ENCODE peak calls at places on chromosomes 6 and 20, in six cellular contexts. B, M, R, P, X and G are unnamed samples.
A peak's percentile ranks its signal among the peaks of the same experiment; 100 is the strongest.

GRCh38 chr20:39103732-39104131 is 141.6 kb downstream of the DHX35 start:
- DNase-seq in R (no peak), B (no peak), M (no peak), X (peak; percentile 29), P (no peak), G (no peak)

GRCh38 chr6:52929321-52930164 is 20.0 kb upstream of the GSTA3 start:
- DNase-seq in M (no peak), B (no peak), P (peak; percentile 30), X (peak; percentile 87), R (peak; percentile 95), G (no peak)

GRCh38 chr6:39961178-39961577 is 26.9 kb upstream of the MOCS1 start:
- DNase-seq in R (peak; percentile 93), B (no peak), P (no peak), M (no peak), X (peak; percentile 72), G (peak; percentile 25)

GRCh38 chr20:43187476-43188233 is 2.1 kb downstream of the PTPRT start:
- DNase-seq in R (peak; percentile 36), P (peak; percentile 6), M (peak; percentile 63), B (peak; percentile 80), X (peak; percentile 77), G (peak; percentile 59)

GRCh38 chr20:63942250-63943006 is 13.8 kb downstream of the UCKL1 start:
- DNase-seq in M (peak; percentile 53), R (peak; percentile 50), B (no peak), X (peak; percentile 12), P (no peak), G (peak; percentile 71)

GRCh38 chr20:18504479-18505060 is 3.2 kb upstream of the SEC23B start:
- DNase-seq in R (no peak), B (no peak), X (peak; percentile 76), M (no peak), P (no peak), G (peak; percentile 50)

GRCh38 chr20:24079661-24080412 is 91.3 kb upstream of the GGTLC1 start:
- DNase-seq in M (no peak), R (peak; percentile 60), P (no peak), B (no peak), X (no peak), G (no peak)

GRCh38 chr6:130611366-130611765 is 215.8 kb upstream of the SMLR1 start:
- DNase-seq in P (no peak), B (no peak), X (no peak), M (no peak), R (no peak), G (no peak)

GRCh38 chr6:53306819-53307347 is 41.9 kb downstream of the ELOVL5 start:
- DNase-seq in B (no peak), P (no peak), R (peak; percentile 93), X (no peak), M (no peak), G (no peak)

GRCh38 chr20:35015863-35016193 is 60.2 kb downstream of the MYH7B start:
- DNase-seq in R (no peak), M (no peak), B (no peak), X (no peak), P (no peak), G (peak; percentile 31)

GRCh38 chr20:58361549-58361948 is 27.5 kb upstream of the VAPB start:
- DNase-seq in R (no peak), B (no peak), X (peak; percentile 38), M (no peak), P (peak; percentile 77), G (no peak)

GRCh38 chr6:115717472-115717871 is 343.2 kb downstream of the FRK start:
- DNase-seq in M (no peak), X (no peak), R (no peak), P (no peak), B (no peak), G (no peak)

GRCh38 chr20:17636523-17637412 is 45.3 kb downstream of the RRBP1 start:
- DNase-seq in B (no peak), M (no peak), P (no peak), X (no peak), R (no peak), G (no peak)

GRCh38 chr6:35258858-35259193 is 709 bp upstream of the ZNF76 start:
- DNase-seq in X (peak; percentile 62), B (peak; percentile 29), M (peak; percentile 52), P (no peak), R (peak; percentile 51), G (no peak)

GRCh38 chr6:89023591-89024441 is 56.7 kb upstream of the PNRC1 start:
- DNase-seq in X (peak; percentile 73), B (no peak), R (peak; percentile 33), M (no peak), P (no peak), G (no peak)

GRCh38 chr6:113695506-113695905 is 161.6 kb upstream of the MARCKS start:
- DNase-seq in B (no peak), M (no peak), R (no peak), X (peak; percentile 95), P (no peak), G (no peak)

GRCh38 chr20:62831361-62831788 is 14.5 kb downstream of the COL9A3 start:
- DNase-seq in R (no peak), P (no peak), B (no peak), X (no peak), M (no peak), G (no peak)

GRCh38 chr20:62831854-62832211 is 15.0 kb downstream of the COL9A3 start:
- DNase-seq in X (no peak), M (no peak), B (no peak), P (no peak), R (no peak), G (peak; percentile 3)

GRCh38 chr20:62830821-62831220 is 14.0 kb downstream of the COL9A3 start:
- DNase-seq in M (no peak), B (no peak), P (no peak), X (no peak), R (no peak), G (no peak)

GRCh38 chr20:62832951-62833391 is 16.1 kb downstream of the COL9A3 start:
- DNase-seq in X (no peak), M (no peak), B (no peak), P (no peak), R (no peak), G (no peak)

DNA sequence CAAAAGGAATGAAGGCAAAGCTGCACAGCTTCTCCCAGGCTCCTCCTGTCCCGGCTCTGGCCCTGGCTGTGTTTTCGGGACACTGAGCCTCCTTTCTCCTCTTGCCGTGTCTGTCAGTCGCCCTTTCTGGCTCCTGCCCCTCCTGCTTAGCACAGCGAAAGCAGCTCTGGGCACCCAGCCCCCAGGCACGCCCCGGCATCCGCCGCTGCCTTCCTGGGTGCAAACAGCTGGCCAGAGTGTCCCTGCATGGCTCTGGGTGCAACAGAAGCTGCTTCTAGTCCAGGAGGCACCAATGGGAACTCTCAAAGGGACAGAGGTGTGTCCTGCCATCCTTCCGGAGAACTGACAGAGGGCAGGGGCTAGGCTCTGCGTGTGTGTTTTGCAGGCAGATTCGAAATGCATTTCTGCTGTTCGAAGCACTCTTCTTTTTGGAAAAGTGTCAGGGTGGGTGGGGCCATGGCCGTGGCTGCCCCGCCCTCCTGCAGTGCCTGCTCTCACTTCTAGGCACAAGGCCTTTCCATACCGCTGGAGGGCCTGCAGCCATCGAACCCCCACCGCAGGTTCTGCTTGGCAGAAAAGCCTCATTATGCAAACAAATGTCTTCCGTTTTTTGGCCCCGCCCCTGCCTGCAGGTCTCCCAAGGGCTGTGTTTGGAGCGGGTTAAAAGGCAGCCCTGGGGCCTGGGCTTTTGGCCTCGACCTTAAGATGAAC is 15.5 kb downstream of the COL9A3 start:
- DNase-seq in P (no peak), R (no peak), M (no peak), X (no peak), B (no peak), G (no peak)
- TF ChIP-seq CTCF in P (no peak), R (no peak), M (no peak), X (no peak), B (no peak), G (no peak)

GRCh38 chr20:47679462-47679861 is 105.8 kb downstream of the SULF2 start:
- DNase-seq in M (no peak), P (no peak), R (no peak), X (no peak), B (no peak), G (no peak)

GRCh38 chr20:47678536-47678935 is 106.7 kb downstream of the SULF2 start:
- DNase-seq in M (no peak), P (no peak), R (no peak), X (no peak), B (no peak), G (no peak)

GRCh38 chr20:47677314-47678129 is 107.8 kb downstream of the SULF2 start:
- DNase-seq in R (peak; percentile 60), B (no peak), M (peak; percentile 74), P (no peak), X (peak; percentile 40), G (no peak)

GRCh38 chr20:47676912-47677311 is 108.4 kb downstream of the SULF2 start:
- DNase-seq in R (no peak), P (no peak), X (no peak), B (no peak), M (no peak), G (no peak)

GRCh38 chr20:47678130-47678453 is 107.2 kb downstream of the SULF2 start:
- DNase-seq in P (no peak), X (no peak), R (no peak), M (no peak), B (no peak), G (no peak)
- TF ChIP-seq CTCF in P (no peak), X (no peak), R (no peak), M (peak; percentile 8), B (no peak), G (no peak)

DNA sequence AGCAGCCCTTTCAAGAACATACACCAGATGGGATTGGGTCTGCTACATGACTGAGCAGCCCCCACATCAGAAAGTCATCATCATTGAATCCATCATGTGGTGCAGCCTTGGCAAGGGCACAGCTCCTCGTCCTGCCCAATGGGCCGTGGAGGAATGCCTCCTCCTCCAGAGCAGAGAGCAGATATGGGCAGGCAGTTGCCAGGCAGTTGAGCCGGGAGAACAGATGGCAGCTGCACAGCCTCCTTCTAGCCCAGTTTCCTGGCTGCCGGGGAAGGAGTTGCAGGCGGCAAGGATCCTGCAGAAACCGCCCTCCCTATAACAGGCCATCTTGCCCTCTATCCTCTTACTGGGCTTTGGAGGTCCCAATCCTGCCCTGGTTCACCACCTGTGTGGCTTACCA is 11.9 kb upstream of the ZFAND3 start:
- DNase-seq in R (peak; percentile 43), B (no peak), M (no peak), X (no peak), P (no peak), G (peak; percentile 67)
- TF ChIP-seq CTCF in R (peak; percentile 47), B (no peak), M (no peak), X (no peak), P (peak; percentile 14), G (peak; percentile 46)

GRCh38 chr6:166957087-166957804 is 896 bp upstream of the RNASET2 start:
- DNase-seq in X (peak; percentile 33), P (no peak), B (peak; percentile 45), M (no peak), R (no peak), G (peak; percentile 66)
- TF ChIP-seq CTCF in X (no peak), P (no peak), B (no peak), M (no peak), R (no peak), G (no peak)

DNA sequence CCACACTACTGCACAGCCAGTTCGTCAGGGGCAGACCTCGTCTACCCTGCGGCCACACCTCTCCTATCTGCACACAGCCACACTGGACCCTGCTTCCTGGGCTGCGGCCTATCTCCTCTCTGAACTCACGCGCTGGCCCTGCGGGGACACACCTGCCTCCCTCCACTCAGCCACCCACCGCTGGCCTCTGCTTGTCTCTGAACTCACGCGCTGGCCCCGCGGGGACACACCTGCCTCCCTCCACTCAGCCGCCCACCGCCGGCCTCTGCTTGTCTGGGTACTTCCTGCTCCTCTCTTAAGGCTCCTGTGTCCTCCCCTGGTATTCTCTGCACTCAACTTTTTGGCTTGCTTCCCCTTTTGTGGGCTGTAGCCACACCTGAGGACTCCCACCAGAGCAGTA is 52.3 kb downstream of the HUS1B start:
- DNase-seq in X (no peak), B (no peak), R (no peak), P (no peak), M (no peak), G (no peak)
- TF ChIP-seq CTCF in X (no peak), B (no peak), R (no peak), P (no peak), M (no peak), G (no peak)

GRCh38 chr6:30399390-30400058 is 54.6 kb downstream of the RPP21 start:
- DNase-seq in X (peak; percentile 1), R (peak; percentile 86), M (no peak), P (no peak), B (no peak), G (no peak)
- TF ChIP-seq CTCF in X (no peak), R (no peak), M (no peak), P (no peak), B (no peak), G (no peak)